ENCODE peak calls at places on chromosomes 6 and 20, in five cellular contexts. One of them, this sample, is unnamed.

GRCh38 chr20:1577906-1578305 is 20.4 kb upstream of the SIRPD start:
- DNase-seq in A549: no peak
- DNase-seq in thyroid gland: no peak
- DNase-seq in Peyer's patch: no peak
- DNase-seq in uterus: no peak
- DNase-seq in this sample: peak

GRCh38 chr6:135537782-135538301 is 40.3 kb upstream of the AHI1 start:
- DNase-seq in A549: peak
- DNase-seq in thyroid gland: no peak
- DNase-seq in Peyer's patch: no peak
- DNase-seq in uterus: no peak
- DNase-seq in this sample: no peak

GRCh38 chr20:10537850-10538480 is 102.9 kb downstream of the SLX4IP start:
- DNase-seq in A549: no peak
- DNase-seq in thyroid gland: no peak
- DNase-seq in Peyer's patch: no peak
- DNase-seq in uterus: no peak
- DNase-seq in this sample: no peak

GRCh38 chr6:16729183-16729696 is 32.0 kb downstream of the ATXN1 start:
- DNase-seq in A549: peak
- DNase-seq in thyroid gland: no peak
- DNase-seq in Peyer's patch: no peak
- DNase-seq in uterus: no peak
- DNase-seq in this sample: peak

GRCh38 chr6:150026976-150027805 is 1.9 kb upstream of the RAET1L start:
- DNase-seq in A549: no peak
- DNase-seq in thyroid gland: no peak
- DNase-seq in Peyer's patch: no peak
- DNase-seq in uterus: no peak
- DNase-seq in this sample: no peak

GRCh38 chr6:148348778-148349177 is 6.1 kb downstream of the SASH1 start:
- DNase-seq in A549: no peak
- DNase-seq in thyroid gland: no peak
- DNase-seq in Peyer's patch: no peak
- DNase-seq in uterus: no peak
- DNase-seq in this sample: no peak

GRCh38 chr6:53436904-53437303 is 88.2 kb upstream of the ELOVL5 start:
- DNase-seq in A549: no peak
- DNase-seq in thyroid gland: no peak
- DNase-seq in Peyer's patch: no peak
- DNase-seq in uterus: no peak
- DNase-seq in this sample: peak

GRCh38 chr6:11853678-11854417 is 75.2 kb upstream of the ADTRP start:
- DNase-seq in A549: no peak
- DNase-seq in thyroid gland: no peak
- DNase-seq in Peyer's patch: no peak
- DNase-seq in uterus: no peak
- DNase-seq in this sample: peak

GRCh38 chr20:40741507-40742106 is 52.6 kb upstream of the MAFB start:
- DNase-seq in A549: peak
- DNase-seq in thyroid gland: no peak
- DNase-seq in Peyer's patch: peak
- DNase-seq in uterus: no peak
- DNase-seq in this sample: peak

GRCh38 chr20:50399003-50399916 is 110.9 kb upstream of the PTPN1 start:
- DNase-seq in A549: peak
- DNase-seq in thyroid gland: peak
- DNase-seq in Peyer's patch: no peak
- DNase-seq in uterus: peak
- DNase-seq in this sample: no peak
- TF ChIP-seq POLR2A in A549: no peak
- TF ChIP-seq POLR2A in thyroid gland: no peak
- TF ChIP-seq POLR2A in Peyer's patch: no peak
- TF ChIP-seq POLR2A in uterus: no peak
- TF ChIP-seq POLR2A in this sample: no peak

GRCh38 chr20:17882834-17883591 is 85.6 kb downstream of the SNX5 start:
- DNase-seq in A549: no peak
- DNase-seq in thyroid gland: no peak
- DNase-seq in Peyer's patch: peak
- DNase-seq in uterus: no peak
- DNase-seq in this sample: no peak

GRCh38 chr20:17882065-17882833 is 86.3 kb downstream of the SNX5 start:
- DNase-seq in A549: no peak
- DNase-seq in thyroid gland: no peak
- DNase-seq in Peyer's patch: peak
- DNase-seq in uterus: no peak
- DNase-seq in this sample: no peak

GRCh38 chr20:17884318-17885003 is 84.1 kb downstream of the SNX5 start:
- DNase-seq in A549: no peak
- DNase-seq in thyroid gland: no peak
- DNase-seq in Peyer's patch: peak
- DNase-seq in uterus: no peak
- DNase-seq in this sample: no peak

GRCh38 chr20:17885076-17885475 is 83.5 kb downstream of the SNX5 start:
- DNase-seq in A549: no peak
- DNase-seq in thyroid gland: no peak
- DNase-seq in Peyer's patch: peak
- DNase-seq in uterus: no peak
- DNase-seq in this sample: no peak

DNA sequence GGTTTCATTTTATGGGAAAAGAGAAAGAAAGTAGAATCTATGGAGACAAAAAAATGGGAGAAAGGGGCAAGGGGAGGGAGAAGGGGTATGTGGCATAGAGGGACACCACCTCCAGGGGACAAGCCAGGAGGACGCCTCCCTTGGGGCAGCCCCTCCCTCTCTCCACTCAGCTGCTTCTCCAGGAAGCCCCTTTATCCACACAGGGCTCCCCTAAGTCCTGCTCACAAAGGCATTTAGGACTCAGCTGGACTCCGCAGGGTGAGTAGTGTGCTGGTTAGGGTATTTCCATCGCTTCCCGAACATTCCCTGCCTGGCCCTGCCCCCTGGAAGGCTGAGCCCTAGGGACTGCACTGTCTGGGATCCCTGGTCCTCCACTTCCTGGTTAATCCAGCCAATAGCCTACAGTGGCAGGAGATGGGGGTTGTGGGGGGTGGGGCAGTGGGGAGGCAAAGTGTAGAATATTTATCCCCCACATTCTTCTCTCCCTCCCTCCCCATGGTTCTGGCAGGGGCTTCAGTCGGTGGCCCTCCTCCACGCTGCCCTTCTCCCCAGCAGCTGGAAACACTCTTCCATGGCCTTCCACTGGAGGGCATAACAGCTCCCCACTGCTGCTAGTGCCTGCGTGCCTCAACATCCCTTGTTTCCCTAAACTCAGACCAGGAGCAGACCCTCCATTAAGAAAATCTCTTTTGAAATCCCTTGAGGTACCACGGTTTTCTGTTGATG is 84.8 kb downstream of the SNX5 start:
- DNase-seq in A549: no peak
- DNase-seq in thyroid gland: no peak
- DNase-seq in Peyer's patch: peak
- DNase-seq in uterus: no peak
- DNase-seq in this sample: no peak
- TF ChIP-seq CTCF in A549: no peak
- TF ChIP-seq CTCF in thyroid gland: no peak
- TF ChIP-seq CTCF in Peyer's patch: no peak
- TF ChIP-seq CTCF in uterus: no peak
- TF ChIP-seq CTCF in this sample: no peak

GRCh38 chr6:42046491-42047219 is 3.7 kb upstream of the TAF8 start:
- DNase-seq in A549: no peak
- DNase-seq in thyroid gland: no peak
- DNase-seq in Peyer's patch: no peak
- DNase-seq in uterus: no peak
- DNase-seq in this sample: no peak
- TF ChIP-seq POLR2A in A549: no peak
- TF ChIP-seq POLR2A in thyroid gland: no peak
- TF ChIP-seq POLR2A in Peyer's patch: no peak
- TF ChIP-seq POLR2A in uterus: no peak
- TF ChIP-seq POLR2A in this sample: no peak

GRCh38 chr6:90158945-90159344 is 137.7 kb downstream of the BACH2 start:
- DNase-seq in A549: no peak
- DNase-seq in thyroid gland: no peak
- DNase-seq in Peyer's patch: no peak
- DNase-seq in uterus: no peak
- DNase-seq in this sample: no peak

GRCh38 chr6:90157441-90157840 is 139.2 kb downstream of the BACH2 start:
- DNase-seq in A549: no peak
- DNase-seq in thyroid gland: no peak
- DNase-seq in Peyer's patch: no peak
- DNase-seq in uterus: no peak
- DNase-seq in this sample: no peak

GRCh38 chr6:90154666-90155065 is 142.0 kb downstream of the BACH2 start:
- DNase-seq in A549: no peak
- DNase-seq in thyroid gland: no peak
- DNase-seq in Peyer's patch: no peak
- DNase-seq in uterus: no peak
- DNase-seq in this sample: no peak

GRCh38 chr6:90155114-90155513 is 141.5 kb downstream of the BACH2 start:
- DNase-seq in A549: no peak
- DNase-seq in thyroid gland: no peak
- DNase-seq in Peyer's patch: no peak
- DNase-seq in uterus: no peak
- DNase-seq in this sample: no peak

DNA sequence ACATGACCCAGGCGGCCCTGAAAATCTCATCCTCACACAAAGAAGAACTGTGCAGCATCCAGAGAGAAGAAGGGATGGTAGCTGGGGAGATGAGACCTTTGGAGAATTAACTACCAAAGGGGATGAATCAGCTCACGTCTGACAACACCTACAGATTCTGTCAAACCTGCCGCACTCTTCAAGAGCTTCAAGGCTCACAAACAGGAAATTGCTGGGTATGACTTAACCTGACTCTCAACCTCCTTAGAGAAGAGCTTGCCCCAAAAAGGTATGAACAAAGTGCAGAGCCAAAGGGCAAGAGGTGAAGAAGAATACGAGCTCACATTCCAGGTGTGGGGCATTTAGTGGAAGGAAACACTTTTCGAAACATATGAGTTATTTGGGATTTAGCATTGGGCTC is 139.8 kb downstream of the BACH2 start:
- DNase-seq in A549: no peak
- DNase-seq in thyroid gland: no peak
- DNase-seq in Peyer's patch: no peak
- DNase-seq in uterus: no peak
- DNase-seq in this sample: no peak
- TF ChIP-seq CTCF in A549: no peak
- TF ChIP-seq CTCF in thyroid gland: no peak
- TF ChIP-seq CTCF in Peyer's patch: no peak
- TF ChIP-seq CTCF in uterus: no peak
- TF ChIP-seq CTCF in this sample: no peak

GRCh38 chr6:3748726-3749389 is 2.7 kb downstream of the PXDC1 start:
- DNase-seq in A549: no peak
- DNase-seq in thyroid gland: no peak
- DNase-seq in Peyer's patch: no peak
- DNase-seq in uterus: no peak
- DNase-seq in this sample: no peak

GRCh38 chr6:3750324-3751018 is 1.0 kb downstream of the PXDC1 start:
- DNase-seq in A549: no peak
- DNase-seq in thyroid gland: peak
- DNase-seq in Peyer's patch: peak
- DNase-seq in uterus: peak
- DNase-seq in this sample: no peak

GRCh38 chr6:3749390-3749978 is 2.0 kb downstream of the PXDC1 start:
- DNase-seq in A549: no peak
- DNase-seq in thyroid gland: peak
- DNase-seq in Peyer's patch: peak
- DNase-seq in uterus: no peak
- DNase-seq in this sample: no peak

GRCh38 chr6:3751019-3751729 is at the start of gene PXDC1:
- DNase-seq in A549: no peak
- DNase-seq in thyroid gland: peak
- DNase-seq in Peyer's patch: peak
- DNase-seq in uterus: no peak
- DNase-seq in this sample: no peak

GRCh38 chr6:3749991-3750323 is 1.6 kb downstream of the PXDC1 start:
- DNase-seq in A549: no peak
- DNase-seq in thyroid gland: peak
- DNase-seq in Peyer's patch: peak
- DNase-seq in uterus: peak
- DNase-seq in this sample: no peak
- TF ChIP-seq POLR2A in A549: no peak
- TF ChIP-seq POLR2A in thyroid gland: no peak
- TF ChIP-seq POLR2A in Peyer's patch: no peak
- TF ChIP-seq POLR2A in uterus: no peak
- TF ChIP-seq POLR2A in this sample: no peak

DNA sequence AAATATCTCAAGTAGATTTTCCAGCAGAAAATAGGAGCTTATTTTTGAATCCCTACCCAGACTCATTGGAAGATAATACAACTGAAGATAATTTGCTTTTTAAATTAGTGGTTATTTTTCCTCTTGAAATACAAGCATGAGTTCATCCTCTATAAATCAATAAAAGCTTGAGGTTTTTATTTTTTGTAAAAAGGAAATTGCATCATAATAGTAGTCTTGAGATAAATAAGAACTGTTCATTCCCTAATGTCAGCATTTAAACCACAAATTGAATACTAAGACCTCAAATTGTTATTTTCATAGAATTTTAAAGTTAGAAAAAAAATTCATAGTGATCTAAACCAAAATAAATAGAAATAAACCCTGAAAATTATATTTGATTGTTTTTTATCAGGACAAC is 719.1 kb downstream of the CD109 start:
- DNase-seq in A549: no peak
- DNase-seq in thyroid gland: no peak
- DNase-seq in Peyer's patch: no peak
- DNase-seq in uterus: no peak
- DNase-seq in this sample: no peak
- TF ChIP-seq CTCF in A549: no peak
- TF ChIP-seq CTCF in thyroid gland: no peak
- TF ChIP-seq CTCF in Peyer's patch: no peak
- TF ChIP-seq CTCF in uterus: no peak
- TF ChIP-seq CTCF in this sample: no peak